ENCODE peak calls at places on chromosomes 11 and 22, in four cellular contexts. Y, N, J and E are unnamed samples.
A peak's percentile ranks its signal among the peaks of the same experiment; 100 is the strongest.

GRCh38 chr11:12007769-12008737 is at the start of gene DKK3:
- DNase-seq in Y (peak; percentile 13), N (no peak), J (no peak), E (peak; percentile 46)

GRCh38 chr11:32386770-32387377 is 48.5 kb downstream of the WT1 start:
- DNase-seq in Y (no peak), N (peak; percentile 84), J (no peak), E (no peak)

GRCh38 chr11:8365542-8365941 is 101.9 kb upstream of the LMO1 start:
- DNase-seq in Y (no peak), N (no peak), J (no peak), E (no peak)

GRCh38 chr11:17138562-17138961 is 61.1 kb upstream of the RPS13 start:
- DNase-seq in Y (no peak), N (no peak), J (no peak), E (no peak)

GRCh38 chr22:18091916-18092526 is 14.2 kb downstream of the PEX26 start:
- DNase-seq in Y (no peak), N (peak; percentile 79), J (no peak), E (no peak)

GRCh38 chr11:134275534-134276395 is at the start of gene GLB1L3:
- DNase-seq in Y (peak; percentile 91), N (peak; percentile 51), J (peak; percentile 52), E (no peak)

GRCh38 chr22:43007519-43008102 is 7.3 kb downstream of the PACSIN2 start:
- DNase-seq in Y (no peak), N (no peak), J (no peak), E (no peak)

GRCh38 chr22:22371031-22371541 is 126.5 kb downstream of the VPREB1 start:
- DNase-seq in Y (no peak), N (no peak), J (no peak), E (no peak)

GRCh38 chr11:8023831-8024555 is 36.9 kb downstream of the EIF3F start:
- DNase-seq in Y (no peak), N (no peak), J (no peak), E (no peak)

GRCh38 chr11:30706276-30706675 is 120.1 kb upstream of the MPPED2 start:
- DNase-seq in Y (no peak), N (no peak), J (no peak), E (no peak)

GRCh38 chr11:73411031-73411430 is 34.8 kb downstream of the RELT start:
- DNase-seq in Y (no peak), N (no peak), J (no peak), E (no peak)

GRCh38 chr11:81548123-81548522 is 1185.5 kb downstream of the FAM181B start:
- DNase-seq in Y (no peak), N (no peak), J (no peak), E (no peak)

GRCh38 chr11:57219021-57219627 is 17.9 kb downstream of the APLNR start:
- DNase-seq in Y (no peak), N (no peak), J (no peak), E (no peak)

GRCh38 chr22:23533328-23533762 is 46.7 kb downstream of the IGLL1 start:
- DNase-seq in Y (peak; percentile 17), N (no peak), J (no peak), E (no peak)

GRCh38 chr11:110429614-110430266 is at the start of gene FDX1:
- DNase-seq in Y (peak; percentile 95), N (peak; percentile 72), J (peak; percentile 62), E (peak; percentile 84)